ENCODE peak calls at places on chromosomes 4 and X, in five cellular contexts. W, I, K, M and J are unnamed samples.

GRCh38 chr4:42806436-42806835 is 86.1 kb upstream of the GRXCR1 start:
- DNase-seq in I (no peak), K (no peak), M (no peak), W (no peak), J (no peak)

GRCh38 chrX:50903387-50904027 is 7.0 kb upstream of the BMP15 start:
- DNase-seq in K (peak), I (no peak), M (peak), W (peak), J (peak)

GRCh38 chr4:30718021-30718888 is 1.9 kb upstream of the PCDH7 start:
- DNase-seq in W (no peak), I (no peak), K (no peak), M (peak), J (peak)

GRCh38 chr4:148043990-148044645 is 312.2 kb downstream of the ARHGAP10 start:
- DNase-seq in W (no peak), K (no peak), M (no peak), I (no peak), J (no peak)

GRCh38 chrX:31355206-31355955 is 283.5 kb upstream of the FTHL17 start:
- DNase-seq in I (no peak), K (no peak), M (no peak), W (no peak), J (no peak)

GRCh38 chr4:56689661-56690060 is 8.6 kb upstream of the HOPX start:
- DNase-seq in M (no peak), I (no peak), W (no peak), K (no peak), J (no peak)

GRCh38 chr4:88457307-88458090 is 580 bp downstream of the HERC5 start:
- DNase-seq in M (no peak), K (no peak), W (no peak), I (no peak), J (peak)

GRCh38 chrX:79719568-79720231 is 294.9 kb upstream of the TBX22 start:
- DNase-seq in W (no peak), M (no peak), K (no peak), I (no peak), J (no peak)

GRCh38 chrX:68694429-68695205 is 47.2 kb downstream of the STARD8 start:
- DNase-seq in K (no peak), M (no peak), I (no peak), W (peak), J (no peak)

GRCh38 chrX:129792586-129793291 is 13.0 kb downstream of the SASH3 start:
- DNase-seq in W (no peak), M (no peak), K (no peak), I (no peak), J (no peak)

GRCh38 chrX:28391528-28391927 is 195.7 kb upstream of the IL1RAPL1 start:
- DNase-seq in M (no peak), W (no peak), I (no peak), K (no peak), J (no peak)

GRCh38 chrX:123013141-123013540 is 170.9 kb upstream of the GRIA3 start:
- DNase-seq in I (no peak), M (no peak), K (no peak), W (no peak), J (no peak)

GRCh38 chr4:108730579-108730978 is 32.3 kb downstream of the ETNPPL start:
- DNase-seq in I (no peak), M (no peak), K (peak), W (peak), J (no peak)

GRCh38 chr4:79223993-79224776 is 101.7 kb downstream of the NAA11 start:
- DNase-seq in I (no peak), M (no peak), W (no peak), K (no peak), J (no peak)

GRCh38 chr4:89797117-89797516 is 39.8 kb downstream of the SNCA start:
- DNase-seq in W (no peak), M (no peak), I (no peak), K (no peak), J (peak)

GRCh38 chr4:102616661-102617060 is 115.5 kb downstream of the NFKB1 start:
- DNase-seq in M (no peak), K (no peak), I (no peak), W (no peak), J (no peak)

GRCh38 chr4:54496412-54496811 is 161.3 kb upstream of the KIT start:
- DNase-seq in K (no peak), W (no peak), I (no peak), M (no peak), J (no peak)

GRCh38 chr4:24322986-24323385 is 261.4 kb downstream of the DHX15 start:
- DNase-seq in M (no peak), I (no peak), W (no peak), K (no peak), J (no peak)

GRCh38 chrX:153981771-153982533 is 9.4 kb downstream of the TMEM187 start:
- DNase-seq in M (no peak), I (no peak), K (no peak), W (no peak), J (no peak)

GRCh38 chr4:119493419-119493818 is 135.2 kb downstream of the PDE5A start:
- DNase-seq in M (no peak), W (no peak), K (no peak), I (no peak), J (peak)

GRCh38 chr4:37157403-37158167 is 87.0 kb upstream of the NWD2 start:
- DNase-seq in M (no peak), I (no peak), W (peak), K (no peak), J (no peak)

GRCh38 chr4:25133132-25133531 is 27.1 kb downstream of the SEPSECS start:
- DNase-seq in W (no peak), M (no peak), K (peak), I (no peak), J (no peak)

GRCh38 chrX:131595120-131595519 is 51.2 kb downstream of the OR13H1 start:
- DNase-seq in W (no peak), I (no peak), M (no peak), K (no peak), J (no peak)
- H3K4me2 ChIP-seq in W (no peak), I (no peak), M (no peak), K (no peak), J (peak)

GRCh38 chr4:175635513-175635912 is 176.6 kb downstream of the GPM6A start:
- DNase-seq in W (no peak), K (no peak), M (no peak), I (no peak), J (no peak)
- TF ChIP-seq KDM1A in W (no peak), K (no peak), M (no peak), I (no peak), J (no peak)

DNA sequence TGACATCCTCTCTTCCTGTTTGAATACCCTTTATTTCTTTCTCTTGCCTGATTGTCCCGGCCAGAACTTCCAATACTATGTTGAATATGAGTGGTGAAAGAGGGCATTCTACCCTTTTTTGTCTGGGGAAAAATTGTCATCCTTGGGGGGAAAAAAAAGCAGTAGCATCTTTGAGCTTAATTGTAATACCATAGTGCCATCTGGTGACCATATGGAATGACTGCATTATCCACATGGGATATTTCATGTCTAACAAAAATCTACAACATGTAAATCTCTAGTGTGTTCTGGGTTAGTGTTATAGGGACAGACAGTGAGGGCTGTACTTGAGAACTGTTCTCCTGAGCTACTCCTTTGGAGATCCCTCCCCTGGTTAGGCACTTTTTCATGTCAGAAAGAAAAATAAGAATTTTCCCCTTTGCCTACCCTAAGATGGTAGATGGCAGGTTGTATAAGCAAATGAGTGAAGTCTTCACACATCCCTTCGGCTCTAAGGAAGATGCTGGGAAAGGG is 26.0 kb downstream of the CAPN6 start:
- DNase-seq in I (no peak), K (peak), W (peak), M (no peak), J (peak)
- H3K4me2 ChIP-seq in I (no peak), K (no peak), W (no peak), M (no peak), J (no peak)

GRCh38 chr4:115883251-115883650 is 769.8 kb upstream of the NDST4 start:
- DNase-seq in W (no peak), I (no peak), M (no peak), K (no peak), J (no peak)
- TF ChIP-seq KDM1A in W (no peak), I (no peak), M (no peak), K (no peak), J (no peak)

DNA sequence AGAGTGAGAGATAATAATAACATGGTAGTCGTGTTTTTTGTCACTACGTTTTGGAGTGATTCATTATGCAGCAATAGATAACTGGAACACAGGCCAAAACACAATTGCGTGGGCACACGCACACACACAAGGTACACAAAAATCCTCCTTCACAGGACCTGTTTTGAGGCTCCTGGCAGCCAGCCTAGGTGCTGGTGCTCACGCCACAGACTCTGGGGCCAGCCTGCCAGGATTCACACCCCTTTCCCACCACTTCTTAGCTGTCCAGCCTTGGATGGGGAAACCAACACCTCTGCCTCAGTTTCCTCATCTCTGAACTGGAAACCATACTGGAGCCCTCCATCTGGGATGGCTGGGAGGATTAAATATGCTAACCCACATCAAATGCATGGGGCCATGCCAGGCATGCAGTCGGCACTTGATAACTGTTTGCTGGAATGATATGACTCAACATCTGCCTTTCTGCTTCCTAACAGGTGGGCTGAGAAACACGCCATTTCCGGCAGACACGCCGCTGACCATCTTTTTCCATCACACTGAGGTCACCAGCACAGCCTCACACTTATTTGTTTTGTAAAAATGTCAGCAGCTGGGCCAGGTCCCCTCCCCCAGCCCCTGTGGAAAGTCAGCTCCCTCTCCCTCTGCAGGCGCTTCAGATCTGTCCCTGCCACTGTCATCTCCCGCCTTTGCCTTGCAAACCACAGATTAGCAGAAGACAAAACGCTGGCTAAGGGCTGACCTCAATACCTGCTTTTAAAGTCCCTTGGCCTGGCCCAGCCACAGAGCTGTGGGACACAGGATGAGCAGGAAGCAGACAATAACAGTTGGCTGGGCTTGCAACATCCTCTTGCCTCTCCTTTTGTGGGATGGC is 237.5 kb downstream of the BCOR start:
- DNase-seq in K (no peak), I (peak), W (peak), M (no peak), J (peak)
- H3K4me2 ChIP-seq in K (no peak), I (peak), W (peak), M (peak), J (peak)

DNA sequence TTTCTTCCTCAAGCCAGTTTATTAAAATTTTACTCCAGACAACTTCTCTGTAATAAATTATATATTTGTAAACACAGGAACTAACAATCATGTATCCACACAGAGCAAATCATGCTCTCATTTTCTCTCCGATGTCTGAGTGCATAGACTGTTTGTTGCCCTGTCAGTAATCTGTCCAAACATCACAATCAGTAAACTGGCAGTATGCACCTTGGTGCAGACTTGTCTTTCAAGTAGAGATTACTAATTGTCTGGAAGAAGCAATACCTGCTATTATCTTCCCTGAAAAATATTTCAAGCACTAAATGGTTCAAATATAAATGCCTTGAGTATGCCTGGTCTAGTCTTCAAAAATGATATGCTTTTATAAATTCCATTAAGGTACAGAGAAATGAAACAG is 1260.9 kb downstream of the C4orf33 start:
- DNase-seq in I (no peak), W (no peak), M (no peak), K (no peak), J (no peak)
- TF ChIP-seq KDM1A in I (no peak), W (no peak), M (no peak), K (no peak), J (no peak)

GRCh38 chrX:150967786-150968185 is 15.3 kb upstream of the HMGB3 start:
- DNase-seq in W (no peak), K (peak), M (no peak), I (no peak), J (no peak)
- H3K4me2 ChIP-seq in W (no peak), K (peak), M (no peak), I (no peak), J (no peak)